ENCODE peak calls at places on chromosomes 7 and 10, in nine cellular contexts. One of them, this sample, is unnamed.

GRCh38 chr7:46630031-46630430 is 709.0 kb upstream of the IGFBP3 start:
- DNase-seq in globus pallidus: no peak
- DNase-seq in gastrocnemius medialis: no peak
- DNase-seq in RWPE2: no peak
- DNase-seq in HT-29: no peak
- DNase-seq in D341Med: no peak
- DNase-seq in EL: peak; percentile 68
- DNase-seq in stimulated activated CD8-positive, alpha-beta memory T cell treated with anti-CD3 and anti-CD28 coated beads, Interleukin-4, amount 100 ng/mL, for 24 hours: no peak
- DNase-seq in iPS DF 19.7: no peak
- DNase-seq in this sample: no peak

GRCh38 chr7:121002755-121003114 is 14.2 kb downstream of the CPED1 start:
- DNase-seq in globus pallidus: no peak
- DNase-seq in gastrocnemius medialis: no peak
- DNase-seq in RWPE2: no peak
- DNase-seq in HT-29: no peak
- DNase-seq in D341Med: no peak
- DNase-seq in EL: peak; percentile 25
- DNase-seq in stimulated activated CD8-positive, alpha-beta memory T cell treated with anti-CD3 and anti-CD28 coated beads, Interleukin-4, amount 100 ng/mL, for 24 hours: no peak
- DNase-seq in iPS DF 19.7: no peak
- DNase-seq in this sample: no peak

GRCh38 chr10:93916257-93917063 is 22.7 kb downstream of the SLC35G1 start:
- DNase-seq in globus pallidus: peak; percentile 16
- DNase-seq in gastrocnemius medialis: no peak
- DNase-seq in RWPE2: no peak
- DNase-seq in HT-29: peak; percentile 64
- DNase-seq in D341Med: no peak
- DNase-seq in EL: peak; percentile 36
- DNase-seq in stimulated activated CD8-positive, alpha-beta memory T cell treated with anti-CD3 and anti-CD28 coated beads, Interleukin-4, amount 100 ng/mL, for 24 hours: no peak
- DNase-seq in iPS DF 19.7: no peak
- DNase-seq in this sample: no peak

GRCh38 chr7:73879977-73880681 is 19.2 kb downstream of the TMEM270 start:
- DNase-seq in globus pallidus: no peak
- DNase-seq in gastrocnemius medialis: no peak
- DNase-seq in RWPE2: no peak
- DNase-seq in HT-29: no peak
- DNase-seq in D341Med: no peak
- DNase-seq in EL: peak; percentile 60
- DNase-seq in stimulated activated CD8-positive, alpha-beta memory T cell treated with anti-CD3 and anti-CD28 coated beads, Interleukin-4, amount 100 ng/mL, for 24 hours: no peak
- DNase-seq in iPS DF 19.7: no peak
- DNase-seq in this sample: no peak

GRCh38 chr7:41147651-41148360 is 555.1 kb downstream of the INHBA start:
- DNase-seq in globus pallidus: no peak
- DNase-seq in gastrocnemius medialis: no peak
- DNase-seq in RWPE2: no peak
- DNase-seq in HT-29: no peak
- DNase-seq in D341Med: no peak
- DNase-seq in EL: no peak
- DNase-seq in stimulated activated CD8-positive, alpha-beta memory T cell treated with anti-CD3 and anti-CD28 coated beads, Interleukin-4, amount 100 ng/mL, for 24 hours: no peak
- DNase-seq in iPS DF 19.7: no peak
- DNase-seq in this sample: no peak

GRCh38 chr7:115548756-115549155 is 481.8 kb downstream of the TFEC start:
- DNase-seq in globus pallidus: no peak
- DNase-seq in gastrocnemius medialis: no peak
- DNase-seq in RWPE2: no peak
- DNase-seq in HT-29: no peak
- DNase-seq in D341Med: no peak
- DNase-seq in EL: peak; percentile 30
- DNase-seq in stimulated activated CD8-positive, alpha-beta memory T cell treated with anti-CD3 and anti-CD28 coated beads, Interleukin-4, amount 100 ng/mL, for 24 hours: no peak
- DNase-seq in iPS DF 19.7: no peak
- DNase-seq in this sample: no peak

GRCh38 chr7:47724335-47724982 is 142.5 kb upstream of the TNS3 start:
- DNase-seq in globus pallidus: no peak
- DNase-seq in gastrocnemius medialis: no peak
- DNase-seq in RWPE2: no peak
- DNase-seq in HT-29: no peak
- DNase-seq in D341Med: no peak
- DNase-seq in EL: peak; percentile 81
- DNase-seq in stimulated activated CD8-positive, alpha-beta memory T cell treated with anti-CD3 and anti-CD28 coated beads, Interleukin-4, amount 100 ng/mL, for 24 hours: no peak
- DNase-seq in iPS DF 19.7: peak; percentile 35
- DNase-seq in this sample: no peak

GRCh38 chr10:1063232-1063862 is 7.2 kb downstream of the WDR37 start:
- DNase-seq in globus pallidus: no peak
- DNase-seq in gastrocnemius medialis: no peak
- DNase-seq in RWPE2: no peak
- DNase-seq in HT-29: no peak
- DNase-seq in D341Med: no peak
- DNase-seq in EL: no peak
- DNase-seq in stimulated activated CD8-positive, alpha-beta memory T cell treated with anti-CD3 and anti-CD28 coated beads, Interleukin-4, amount 100 ng/mL, for 24 hours: no peak
- DNase-seq in iPS DF 19.7: no peak
- DNase-seq in this sample: no peak

GRCh38 chr10:89158446-89158845 is 48.7 kb downstream of the CH25H start:
- DNase-seq in globus pallidus: no peak
- DNase-seq in gastrocnemius medialis: no peak
- DNase-seq in RWPE2: no peak
- DNase-seq in HT-29: no peak
- DNase-seq in D341Med: no peak
- DNase-seq in EL: peak; percentile 44
- DNase-seq in stimulated activated CD8-positive, alpha-beta memory T cell treated with anti-CD3 and anti-CD28 coated beads, Interleukin-4, amount 100 ng/mL, for 24 hours: no peak
- DNase-seq in iPS DF 19.7: no peak
- DNase-seq in this sample: no peak

GRCh38 chr7:78073470-78074382 is 275.2 kb downstream of the PHTF2 start:
- DNase-seq in globus pallidus: no peak
- DNase-seq in gastrocnemius medialis: no peak
- DNase-seq in RWPE2: no peak
- DNase-seq in HT-29: no peak
- DNase-seq in D341Med: no peak
- DNase-seq in EL: no peak
- DNase-seq in stimulated activated CD8-positive, alpha-beta memory T cell treated with anti-CD3 and anti-CD28 coated beads, Interleukin-4, amount 100 ng/mL, for 24 hours: no peak
- DNase-seq in iPS DF 19.7: no peak
- DNase-seq in this sample: no peak

GRCh38 chr7:136002802-136003201 is 25.6 kb upstream of the MTPN start:
- DNase-seq in globus pallidus: no peak
- DNase-seq in gastrocnemius medialis: no peak
- DNase-seq in RWPE2: no peak
- DNase-seq in HT-29: no peak
- DNase-seq in D341Med: no peak
- DNase-seq in EL: no peak
- DNase-seq in stimulated activated CD8-positive, alpha-beta memory T cell treated with anti-CD3 and anti-CD28 coated beads, Interleukin-4, amount 100 ng/mL, for 24 hours: no peak
- DNase-seq in iPS DF 19.7: no peak
- DNase-seq in this sample: no peak

GRCh38 chr10:101283762-101284161 is 54.5 kb upstream of the LBX1 start:
- DNase-seq in globus pallidus: no peak
- DNase-seq in gastrocnemius medialis: no peak
- DNase-seq in RWPE2: no peak
- DNase-seq in HT-29: no peak
- DNase-seq in D341Med: no peak
- DNase-seq in EL: no peak
- DNase-seq in stimulated activated CD8-positive, alpha-beta memory T cell treated with anti-CD3 and anti-CD28 coated beads, Interleukin-4, amount 100 ng/mL, for 24 hours: no peak
- DNase-seq in iPS DF 19.7: no peak
- DNase-seq in this sample: no peak

GRCh38 chr7:39592586-39592985 is 26.4 kb downstream of the YAE1 start:
- DNase-seq in globus pallidus: no peak
- DNase-seq in gastrocnemius medialis: no peak
- DNase-seq in RWPE2: no peak
- DNase-seq in HT-29: no peak
- DNase-seq in D341Med: no peak
- DNase-seq in EL: peak; percentile 53
- DNase-seq in stimulated activated CD8-positive, alpha-beta memory T cell treated with anti-CD3 and anti-CD28 coated beads, Interleukin-4, amount 100 ng/mL, for 24 hours: no peak
- DNase-seq in iPS DF 19.7: no peak
- DNase-seq in this sample: no peak

GRCh38 chr7:132988117-132988516 is 93.8 kb downstream of the CHCHD3 start:
- DNase-seq in globus pallidus: no peak
- DNase-seq in gastrocnemius medialis: no peak
- DNase-seq in RWPE2: no peak
- DNase-seq in HT-29: no peak
- DNase-seq in D341Med: no peak
- DNase-seq in EL: no peak
- DNase-seq in stimulated activated CD8-positive, alpha-beta memory T cell treated with anti-CD3 and anti-CD28 coated beads, Interleukin-4, amount 100 ng/mL, for 24 hours: no peak
- DNase-seq in iPS DF 19.7: no peak
- DNase-seq in this sample: no peak

GRCh38 chr7:24882989-24883631 is 96.9 kb downstream of the OSBPL3 start:
- DNase-seq in globus pallidus: no peak
- DNase-seq in gastrocnemius medialis: peak; percentile 76
- DNase-seq in RWPE2: no peak
- DNase-seq in HT-29: no peak
- DNase-seq in D341Med: no peak
- DNase-seq in EL: peak; percentile 78
- DNase-seq in stimulated activated CD8-positive, alpha-beta memory T cell treated with anti-CD3 and anti-CD28 coated beads, Interleukin-4, amount 100 ng/mL, for 24 hours: no peak
- DNase-seq in iPS DF 19.7: no peak
- DNase-seq in this sample: no peak

GRCh38 chr10:79328737-79329504 is 18.3 kb upstream of the PPIF start:
- DNase-seq in globus pallidus: no peak
- DNase-seq in gastrocnemius medialis: no peak
- DNase-seq in RWPE2: peak; percentile 69
- DNase-seq in HT-29: no peak
- DNase-seq in D341Med: no peak
- DNase-seq in EL: peak; percentile 62
- DNase-seq in stimulated activated CD8-positive, alpha-beta memory T cell treated with anti-CD3 and anti-CD28 coated beads, Interleukin-4, amount 100 ng/mL, for 24 hours: no peak
- DNase-seq in iPS DF 19.7: no peak
- DNase-seq in this sample: no peak

GRCh38 chr10:88474884-88475844 is 108.0 kb downstream of the RNLS start:
- DNase-seq in globus pallidus: no peak
- DNase-seq in gastrocnemius medialis: peak; percentile 47
- DNase-seq in RWPE2: no peak
- DNase-seq in HT-29: no peak
- DNase-seq in D341Med: no peak
- DNase-seq in EL: no peak
- DNase-seq in stimulated activated CD8-positive, alpha-beta memory T cell treated with anti-CD3 and anti-CD28 coated beads, Interleukin-4, amount 100 ng/mL, for 24 hours: no peak
- DNase-seq in iPS DF 19.7: no peak
- DNase-seq in this sample: no peak

GRCh38 chr7:29396563-29396962 is 167.1 kb upstream of the PRR15 start:
- DNase-seq in globus pallidus: no peak
- DNase-seq in gastrocnemius medialis: no peak
- DNase-seq in RWPE2: no peak
- DNase-seq in HT-29: no peak
- DNase-seq in D341Med: no peak
- DNase-seq in EL: no peak
- DNase-seq in stimulated activated CD8-positive, alpha-beta memory T cell treated with anti-CD3 and anti-CD28 coated beads, Interleukin-4, amount 100 ng/mL, for 24 hours: no peak
- DNase-seq in iPS DF 19.7: no peak
- DNase-seq in this sample: no peak

GRCh38 chr7:107691713-107692112 is 31.1 kb downstream of the SLC26A4 start:
- DNase-seq in globus pallidus: no peak
- DNase-seq in gastrocnemius medialis: no peak
- DNase-seq in RWPE2: no peak
- DNase-seq in HT-29: no peak
- DNase-seq in D341Med: no peak
- DNase-seq in EL: no peak
- DNase-seq in stimulated activated CD8-positive, alpha-beta memory T cell treated with anti-CD3 and anti-CD28 coated beads, Interleukin-4, amount 100 ng/mL, for 24 hours: no peak
- DNase-seq in iPS DF 19.7: no peak
- DNase-seq in this sample: no peak

GRCh38 chr10:84329094-84329611 is 764 bp downstream of the CCSER2 start:
- DNase-seq in globus pallidus: no peak
- DNase-seq in gastrocnemius medialis: no peak
- DNase-seq in RWPE2: no peak
- DNase-seq in HT-29: peak; percentile 42
- DNase-seq in D341Med: peak; percentile 41
- DNase-seq in EL: peak; percentile 47
- DNase-seq in stimulated activated CD8-positive, alpha-beta memory T cell treated with anti-CD3 and anti-CD28 coated beads, Interleukin-4, amount 100 ng/mL, for 24 hours: peak; percentile 41
- DNase-seq in iPS DF 19.7: no peak
- DNase-seq in this sample: no peak

GRCh38 chr10:100823194-100823593 is 77.8 kb downstream of the PAX2 start:
- DNase-seq in globus pallidus: no peak
- DNase-seq in gastrocnemius medialis: no peak
- DNase-seq in RWPE2: no peak
- DNase-seq in HT-29: no peak
- DNase-seq in D341Med: no peak
- DNase-seq in EL: no peak
- DNase-seq in stimulated activated CD8-positive, alpha-beta memory T cell treated with anti-CD3 and anti-CD28 coated beads, Interleukin-4, amount 100 ng/mL, for 24 hours: no peak
- DNase-seq in iPS DF 19.7: no peak
- DNase-seq in this sample: no peak

GRCh38 chr10:31099101-31099500 is 67.4 kb upstream of the ZNF438 start:
- DNase-seq in globus pallidus: no peak
- DNase-seq in gastrocnemius medialis: no peak
- DNase-seq in RWPE2: no peak
- DNase-seq in HT-29: no peak
- DNase-seq in D341Med: no peak
- DNase-seq in EL: no peak
- DNase-seq in stimulated activated CD8-positive, alpha-beta memory T cell treated with anti-CD3 and anti-CD28 coated beads, Interleukin-4, amount 100 ng/mL, for 24 hours: no peak
- DNase-seq in iPS DF 19.7: no peak
- DNase-seq in this sample: no peak

GRCh38 chr10:34711500-34711899 is 103.6 kb downstream of the PARD3 start:
- DNase-seq in globus pallidus: no peak
- DNase-seq in gastrocnemius medialis: no peak
- DNase-seq in RWPE2: no peak
- DNase-seq in HT-29: no peak
- DNase-seq in D341Med: no peak
- DNase-seq in EL: no peak
- DNase-seq in stimulated activated CD8-positive, alpha-beta memory T cell treated with anti-CD3 and anti-CD28 coated beads, Interleukin-4, amount 100 ng/mL, for 24 hours: no peak
- DNase-seq in iPS DF 19.7: no peak
- DNase-seq in this sample: no peak